ENCODE peak calls at places on chromosomes 6 and 20, in nine cellular contexts. A, Q, S, K, C, M, T, Z and N are unnamed samples.

GRCh38 chr6:27156874-27157460 is 90.5 kb upstream of the PRSS16 start:
- DNase-seq in Z (no peak), C (no peak), Q (no peak), M (no peak), K (no peak), A (no peak), S (peak; percentile 24), T (no peak), N (no peak)

GRCh38 chr6:165092881-165093595 is 216.4 kb downstream of the C6orf118 start:
- DNase-seq in Q (no peak), S (no peak), A (no peak), K (no peak), C (no peak), T (no peak), Z (no peak), M (no peak), N (no peak)

GRCh38 chr6:10529231-10529801 is 8.2 kb downstream of the GCNT2 start:
- DNase-seq in C (no peak), Z (no peak), M (no peak), S (peak; percentile 43), Q (no peak), A (peak; percentile 12), T (peak; percentile 74), K (no peak), N (no peak)

GRCh38 chr6:31170600-31170881 is at the start of gene POU5F1:
- DNase-seq in M (no peak), Z (no peak), A (no peak), C (no peak), K (no peak), T (no peak), Q (no peak), S (no peak), N (no peak)

GRCh38 chr6:139587469-139587868 is 213.0 kb upstream of the CITED2 start:
- DNase-seq in C (no peak), A (peak; percentile 97), S (peak; percentile 98), M (no peak), T (peak; percentile 98), Z (peak; percentile 81), K (no peak), Q (no peak), N (no peak)

GRCh38 chr6:139230421-139230840 is 61.4 kb downstream of the TXLNB start:
- DNase-seq in C (no peak), Z (no peak), Q (no peak), T (peak; percentile 51), K (no peak), A (peak; percentile 37), M (no peak), S (peak; percentile 9), N (no peak)

GRCh38 chr20:4180355-4180754 is 165.0 kb upstream of the RNF24 start:
- DNase-seq in A (no peak), S (no peak), C (no peak), M (no peak), T (no peak), Q (no peak), K (no peak), Z (no peak), N (no peak)

GRCh38 chr6:144215402-144215931 is 65.2 kb downstream of the STX11 start:
- DNase-seq in A (peak; percentile 28), C (no peak), K (no peak), S (peak; percentile 43), M (peak; percentile 18), Z (no peak), Q (peak; percentile 29), T (peak; percentile 10), N (peak; percentile 44)

GRCh38 chr6:93036835-93037234 is 382.5 kb downstream of the EPHA7 start:
- DNase-seq in Q (no peak), T (peak; percentile 4), S (no peak), K (no peak), Z (peak; percentile 6), A (peak; percentile 34), M (no peak), C (no peak), N (peak; percentile 22)

GRCh38 chr6:166251655-166252054 is 56.5 kb downstream of the PRR18 start:
- DNase-seq in T (no peak), C (no peak), S (no peak), Z (no peak), A (no peak), K (no peak), M (no peak), Q (no peak), N (no peak)

GRCh38 chr6:34576286-34576955 is 20.3 kb upstream of the SPDEF start:
- DNase-seq in Z (no peak), M (no peak), K (no peak), A (peak; percentile 20), S (no peak), C (no peak), Q (no peak), T (no peak), N (no peak)

GRCh38 chr6:70563540-70563939 is 3.2 kb upstream of the SDHAF4 start:
- DNase-seq in S (no peak), K (no peak), M (no peak), T (no peak), C (no peak), Q (no peak), A (peak; percentile 52), Z (no peak), N (peak; percentile 24)

GRCh38 chr6:108343894-108344293 is 49.0 kb downstream of the AFG1L start:
- DNase-seq in K (no peak), Q (no peak), T (no peak), C (no peak), Z (no peak), S (no peak), A (no peak), M (no peak), N (no peak)

GRCh38 chr6:113733386-113733785 is 123.8 kb upstream of the MARCKS start:
- DNase-seq in K (no peak), M (no peak), Z (no peak), T (no peak), A (no peak), C (no peak), S (no peak), Q (no peak), N (no peak)